ENCODE peak calls at places on chromosome 19, in five cellular contexts. G is mesenchymal stem cell, Q is H9, P is H1, E is trophoblast cell. Y is an unnamed sample.
A peak's percentile ranks its signal among the peaks of the same experiment; 100 is the strongest.

GRCh38 chr19:13060233-13060963 is 42.3 kb downstream of the LYL1 start:
- DNase-seq in G (no peak), Q (no peak), P (peak; percentile 56), E (no peak), Y (no peak)

GRCh38 chr19:49315111-49315510 is 9.9 kb downstream of the SLC6A16 start:
- DNase-seq in G (no peak), Q (no peak), P (no peak), E (no peak), Y (no peak)

GRCh38 chr19:6108721-6109633 is 1.3 kb downstream of the RFX2 start:
- DNase-seq in G (peak; percentile 77), Q (peak; percentile 37), P (peak; percentile 54), E (peak; percentile 35), Y (no peak)

GRCh38 chr19:49913720-49914119 is 15.3 kb upstream of the ATF5 start:
- DNase-seq in G (no peak), Q (no peak), P (no peak), E (no peak), Y (no peak)

GRCh38 chr19:19488041-19488874 is 27.1 kb downstream of the TSSK6 start:
- DNase-seq in G (no peak), Q (no peak), P (no peak), E (no peak), Y (no peak)

GRCh38 chr19:12986726-12987125 is 8.5 kb upstream of the NFIX start:
- DNase-seq in G (no peak), Q (no peak), P (no peak), E (no peak), Y (no peak)

GRCh38 chr19:43638991-43639494 is 607 bp downstream of the CADM4 start:
- DNase-seq in G (no peak), Q (no peak), P (no peak), E (no peak), Y (no peak)

GRCh38 chr19:17680235-17680722 is 7.9 kb downstream of the UNC13A start:
- DNase-seq in G (peak; percentile 96), Q (peak; percentile 52), P (no peak), E (peak; percentile 37), Y (no peak)

GRCh38 chr19:14516746-14517438 is 1.3 kb downstream of the DNAJB1 start:
- DNase-seq in G (no peak), Q (no peak), P (no peak), E (no peak), Y (no peak)

GRCh38 chr19:23505738-23506137 is 110.5 kb upstream of the ZNF91 start:
- DNase-seq in G (no peak), Q (no peak), P (no peak), E (no peak), Y (no peak)

GRCh38 chr19:44808463-44809371 is at the start of gene BCAM:
- DNase-seq in G (peak; percentile 73), Q (peak; percentile 81), P (peak; percentile 87), E (no peak), Y (peak; percentile 76)

GRCh38 chr19:42480335-42481095 is 37.8 kb upstream of the CXCL17 start:
- DNase-seq in G (peak; percentile 41), Q (no peak), P (no peak), E (peak; percentile 84), Y (no peak)

DNA sequence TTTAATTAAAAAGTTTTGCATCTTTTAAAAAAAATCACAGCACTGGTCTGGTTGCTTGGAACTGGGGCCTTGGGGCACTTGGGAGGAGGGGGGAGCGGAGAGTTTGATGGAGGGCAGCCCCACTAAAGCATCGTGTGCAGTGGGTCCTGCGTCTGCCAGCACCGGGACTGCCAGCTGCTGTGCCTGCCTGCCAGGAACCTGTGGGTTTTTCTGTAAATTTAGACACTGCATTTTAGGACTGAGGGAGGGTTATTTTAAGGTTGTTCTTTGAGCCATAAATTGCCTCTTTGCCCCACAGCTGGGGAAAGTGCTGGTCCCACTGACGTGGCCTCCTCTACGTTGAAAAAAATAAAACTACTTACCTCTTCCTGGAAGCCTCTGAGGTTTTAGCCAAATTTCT is 2.9 kb downstream of the KLF2 start:
- DNase-seq in G (no peak), Q (no peak), P (no peak), E (no peak), Y (no peak)
- H3K23ac ChIP-seq in G (no peak overlapping the region), Q (no peak overlapping the region), P (no peak overlapping the region), E (no peak overlapping the region), Y (no peak overlapping the region)

GRCh38 chr19:16226184-16226591 is 28.5 kb downstream of the AP1M1 start:
- DNase-seq in G (no peak), Q (no peak), P (no peak), E (no peak), Y (no peak)
- H2BK12ac ChIP-seq in G (no peak overlapping the region), Q (no peak overlapping the region), P (no peak overlapping the region), E (no peak overlapping the region), Y (no peak overlapping the region)

GRCh38 chr19:7391218-7391670 is 42.5 kb downstream of the ARHGEF18 start:
- DNase-seq in G (peak; percentile 89), Q (no peak), P (no peak), E (peak; percentile 80), Y (no peak)
- H2AFZ ChIP-seq in G (no peak overlapping the region), Q (no peak overlapping the region), P (no peak overlapping the region), E (no peak overlapping the region), Y (no peak overlapping the region)

DNA sequence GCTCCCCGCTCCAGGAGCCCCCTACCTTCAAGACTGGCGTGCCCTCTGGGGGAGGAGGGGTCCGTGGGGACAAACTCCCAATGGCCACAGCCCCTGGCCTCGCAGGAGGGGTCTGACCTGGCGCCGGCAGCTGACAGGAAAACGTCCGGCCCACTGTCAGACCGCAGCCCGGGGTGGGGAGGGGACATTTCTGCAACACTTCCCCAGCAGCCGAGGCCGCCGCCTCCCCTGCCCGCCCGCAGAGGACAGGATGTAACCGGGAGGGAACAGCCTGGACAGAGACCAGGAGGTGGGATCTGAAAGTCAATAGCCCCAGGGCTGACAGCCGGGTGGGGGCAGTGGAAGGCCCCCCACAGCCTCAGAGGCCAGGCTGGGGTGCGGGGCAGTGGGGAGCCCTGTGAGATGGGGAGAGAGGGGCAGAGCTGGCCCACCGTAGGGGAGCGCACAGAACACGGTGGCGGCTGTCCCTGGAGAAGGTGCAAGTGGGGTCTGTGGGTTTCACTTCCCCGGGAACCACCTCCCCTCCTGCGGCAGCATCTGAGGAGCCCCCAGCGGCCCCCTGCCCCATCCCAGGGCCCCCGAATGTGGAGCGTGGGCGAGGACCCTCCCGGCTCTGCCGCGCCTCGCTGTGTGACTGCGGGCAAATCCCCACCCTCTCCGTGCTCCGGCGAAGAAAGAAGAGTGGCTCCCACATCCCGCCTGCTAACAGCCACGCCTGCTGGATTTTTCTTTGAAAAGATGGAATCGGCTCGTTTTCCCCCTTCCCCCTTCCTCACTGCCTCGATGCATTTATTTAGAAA is at the start of gene PEAK3:
- DNase-seq in G (peak; percentile 73), Q (peak; percentile 70), P (peak; percentile 79), E (no peak), Y (no peak)
- H3K23ac ChIP-seq in G (no peak within 1 kb of the TSS), Q (no peak within 1 kb of the TSS), P (no peak within 1 kb of the TSS), E (no peak within 1 kb of the TSS), Y (no peak within 1 kb of the TSS)

GRCh38 chr19:884420-885211 is 8.4 kb downstream of the MED16 start:
- DNase-seq in G (no peak), Q (no peak), P (no peak), E (peak; percentile 98), Y (no peak)
- H2BK12ac ChIP-seq in G (no peak overlapping the region), Q (no peak overlapping the region), P (no peak overlapping the region), E (peak overlapping the region; percentile 59), Y (no peak overlapping the region)

GRCh38 chr19:39539519-39540332 is at the start of gene EID2:
- DNase-seq in G (peak; percentile 92), Q (peak; percentile 93), P (peak; percentile 96), E (peak; percentile 99), Y (peak; percentile 94)
- H2AFZ ChIP-seq in G (peak within 1 kb of the TSS; percentile 98), Q (no peak within 1 kb of the TSS), P (peak within 1 kb of the TSS; percentile 43), E (peak within 1 kb of the TSS; percentile 4), Y (peak within 1 kb of the TSS; percentile 93)

DNA sequence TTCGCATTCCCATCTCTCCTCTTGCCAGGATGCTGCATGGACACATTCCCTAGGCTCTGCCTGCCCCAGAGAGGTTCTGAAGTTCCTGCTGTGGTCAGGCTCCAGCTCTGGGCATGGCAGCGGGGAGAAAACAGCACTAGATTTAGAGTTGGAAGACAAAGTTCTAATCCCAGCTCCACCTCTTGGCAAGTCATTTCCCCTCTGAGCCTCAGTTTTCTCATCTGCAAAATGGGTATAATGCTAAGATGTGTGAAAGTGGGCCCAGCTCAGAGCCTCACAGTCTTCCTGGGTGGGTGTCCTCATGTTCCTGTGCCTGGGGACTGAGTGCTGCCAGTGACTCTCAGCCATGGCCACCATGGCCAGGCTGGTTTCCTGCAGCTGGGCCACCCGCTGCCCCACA is 9.6 kb downstream of the PEPD start:
- DNase-seq in G (no peak), Q (no peak), P (no peak), E (no peak), Y (no peak)
- H3K23ac ChIP-seq in G (no peak overlapping the region), Q (no peak overlapping the region), P (no peak overlapping the region), E (no peak overlapping the region), Y (no peak overlapping the region)

GRCh38 chr19:35156673-35157014 is 2.1 kb downstream of the FXYD5 start:
- DNase-seq in G (no peak), Q (no peak), P (no peak), E (no peak), Y (no peak)
- H2BK12ac ChIP-seq in G (no peak overlapping the region), Q (no peak overlapping the region), P (no peak overlapping the region), E (no peak overlapping the region), Y (no peak overlapping the region)

DNA sequence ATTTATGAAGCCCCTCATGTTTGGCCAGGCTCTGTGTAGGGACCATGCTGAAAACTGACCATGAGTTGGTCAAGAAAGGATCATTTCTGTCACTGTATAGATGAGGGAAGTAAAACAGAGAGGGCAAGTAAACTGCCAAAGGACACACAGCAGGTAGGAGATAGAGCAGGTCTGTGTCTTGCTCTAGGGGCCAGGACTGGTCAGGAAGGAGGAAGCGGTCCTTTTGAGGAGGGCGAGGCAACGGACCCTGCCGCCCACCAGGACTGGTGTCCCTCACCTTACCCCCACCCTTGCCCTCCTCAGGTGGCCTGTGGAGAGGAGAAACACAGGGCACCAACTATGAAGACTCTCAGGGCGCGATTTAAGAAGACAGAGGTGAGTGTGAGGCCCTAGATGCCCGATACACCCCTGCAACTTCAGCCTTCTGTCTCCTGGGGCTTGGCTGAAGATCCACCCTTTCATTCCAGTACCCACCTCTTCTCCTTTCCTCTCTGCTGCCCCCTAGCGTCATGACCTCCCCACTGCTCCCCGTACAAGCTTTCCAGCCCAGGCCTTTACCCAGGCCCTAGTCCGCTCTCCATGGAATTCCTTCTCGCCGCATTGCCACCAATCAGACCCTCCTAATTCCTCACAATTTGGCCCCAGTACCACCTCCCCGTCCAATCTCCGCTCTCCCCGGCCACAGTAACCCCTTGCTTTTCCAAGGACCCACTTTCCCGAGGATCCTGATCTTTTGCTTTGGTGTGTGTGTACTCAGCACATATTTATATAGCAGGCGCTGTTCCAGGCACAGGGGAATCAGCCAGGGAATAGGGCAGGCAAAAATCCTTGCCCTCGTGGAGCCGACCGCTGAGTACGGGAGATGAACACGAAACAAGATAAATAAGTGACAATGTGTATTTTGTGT is 3.9 kb downstream of the ANKRD24 start:
- DNase-seq in G (peak; percentile 72), Q (peak; percentile 93), P (peak; percentile 99), E (peak; percentile 46), Y (peak; percentile 83)
- H2AFZ ChIP-seq in G (peak overlapping the region; percentile 57), Q (peak overlapping the region; percentile 23), P (peak overlapping the region; percentile 74), E (no peak overlapping the region), Y (peak overlapping the region; percentile 65)

GRCh38 chr19:46076031-46076880 is 35.5 kb upstream of the IGFL4 start:
- DNase-seq in G (no peak), Q (no peak), P (no peak), E (no peak), Y (no peak)
- H3K23ac ChIP-seq in G (no peak overlapping the region), Q (no peak overlapping the region), P (no peak overlapping the region), E (no peak overlapping the region), Y (no peak overlapping the region)